ENCODE peak calls at places on chromosomes 2 and 18, in six cellular contexts. T is GM23248, Z is BJ, P is tibial artery, F is IMR-90, Q is fibroblast of pulmonary artery. R is an unnamed sample.

GRCh38 chr2:212073360-212073759 is 465.2 kb downstream of the ERBB4 start:
- DNase-seq in T (no peak), Z (no peak), P (no peak), F (no peak), Q (no peak), R (no peak)

GRCh38 chr2:8252997-8253694 is 428.7 kb upstream of the ID2 start:
- DNase-seq in T (no peak), Z (no peak), P (no peak), F (no peak), Q (no peak), R (no peak)

GRCh38 chr2:66445781-66446177 is 10.9 kb downstream of the MEIS1 start:
- DNase-seq in T (peak), Z (no peak), P (no peak), F (no peak), Q (no peak), R (no peak)

GRCh38 chr2:137942037-137942784 is 22.1 kb upstream of the HNMT start:
- DNase-seq in T (no peak), Z (no peak), P (no peak), F (no peak), Q (no peak), R (no peak)

GRCh38 chr18:78241535-78242306 is 737.9 kb upstream of the SALL3 start:
- DNase-seq in T (no peak), Z (no peak), P (no peak), F (no peak), Q (no peak), R (no peak)

GRCh38 chr2:234739061-234739460 is 212.8 kb upstream of the SH3BP4 start:
- DNase-seq in T (no peak), Z (no peak), P (no peak), F (no peak), Q (no peak), R (no peak)

GRCh38 chr2:101111262-101111838 is 39.8 kb downstream of the TBC1D8 start:
- DNase-seq in T (no peak), Z (no peak), P (no peak), F (no peak), Q (no peak), R (no peak)

GRCh38 chr18:36096955-36097354 is 29.6 kb upstream of the RPRD1A start:
- DNase-seq in T (no peak), Z (no peak), P (no peak), F (no peak), Q (no peak), R (no peak)

GRCh38 chr18:57780318-57781127 is 22.6 kb downstream of the ATP8B1 start:
- DNase-seq in T (peak), Z (no peak), P (no peak), F (peak), Q (peak), R (peak)

GRCh38 chr2:68834737-68835136 is 36.5 kb downstream of the BMP10 start:
- DNase-seq in T (no peak), Z (no peak), P (no peak), F (no peak), Q (no peak), R (no peak)

GRCh38 chr2:109055435-109055834 is 66.4 kb upstream of the EDAR start:
- DNase-seq in T (no peak), Z (no peak), P (no peak), F (no peak), Q (no peak), R (no peak)

GRCh38 chr2:171688129-171688465 is 828 bp downstream of the DYNC1I2 start:
- DNase-seq in T (peak), Z (no peak), P (no peak), F (peak), Q (peak), R (no peak)

GRCh38 chr2:68632026-68632425 is 11.4 kb upstream of the PROKR1 start:
- DNase-seq in T (no peak), Z (no peak), P (no peak), F (no peak), Q (peak), R (no peak)

GRCh38 chr2:7118606-7119503 is 201.6 kb downstream of the RNF144A start:
- DNase-seq in T (peak), Z (no peak), P (no peak), F (peak), Q (peak), R (no peak)

GRCh38 chr18:70047931-70048603 is 100.4 kb upstream of the CD226 start:
- DNase-seq in T (peak), Z (peak), P (no peak), F (peak), Q (peak), R (peak)

GRCh38 chr18:31049189-31049588 is 6.6 kb upstream of the DSC3 start:
- DNase-seq in T (no peak), Z (no peak), P (no peak), F (no peak), Q (peak), R (no peak)

GRCh38 chr2:152175012-152175367 is 573 bp downstream of the STAM2 start:
- DNase-seq in T (peak), Z (no peak), P (no peak), F (no peak), Q (no peak), R (no peak)

GRCh38 chr2:37325625-37326071 is 1.0 kb upstream of the PRKD3 start:
- DNase-seq in T (no peak), Z (no peak), P (peak), F (no peak), Q (no peak), R (no peak)

GRCh38 chr2:86541282-86541681 is 22.0 kb downstream of the CHMP3 start:
- DNase-seq in T (no peak), Z (no peak), P (no peak), F (no peak), Q (peak), R (no peak)

GRCh38 chr18:668263-668662 is 10.8 kb downstream of the TYMS start:
- DNase-seq in T (no peak), Z (no peak), P (no peak), F (no peak), Q (no peak), R (no peak)

GRCh38 chr2:198913394-198914152 is 544.2 kb downstream of the SATB2 start:
- DNase-seq in T (peak), Z (no peak), P (no peak), F (no peak), Q (no peak), R (no peak)

GRCh38 chr2:42942990-42943493 is 150.7 kb upstream of the HAAO start:
- DNase-seq in T (no peak), Z (no peak), P (no peak), F (no peak), Q (no peak), R (no peak)

GRCh38 chr2:14706201-14706600 is 73.7 kb downstream of the LRATD1 start:
- DNase-seq in T (no peak), Z (no peak), P (no peak), F (no peak), Q (no peak), R (no peak)

GRCh38 chr2:15745329-15745728 is 153.7 kb downstream of the DDX1 start:
- DNase-seq in T (no peak), Z (no peak), P (no peak), F (no peak), Q (no peak), R (no peak)

GRCh38 chr2:73217826-73218225 is 3.8 kb downstream of the SMYD5 start:
- DNase-seq in T (no peak), Z (no peak), P (no peak), F (no peak), Q (no peak), R (no peak)

DNA sequence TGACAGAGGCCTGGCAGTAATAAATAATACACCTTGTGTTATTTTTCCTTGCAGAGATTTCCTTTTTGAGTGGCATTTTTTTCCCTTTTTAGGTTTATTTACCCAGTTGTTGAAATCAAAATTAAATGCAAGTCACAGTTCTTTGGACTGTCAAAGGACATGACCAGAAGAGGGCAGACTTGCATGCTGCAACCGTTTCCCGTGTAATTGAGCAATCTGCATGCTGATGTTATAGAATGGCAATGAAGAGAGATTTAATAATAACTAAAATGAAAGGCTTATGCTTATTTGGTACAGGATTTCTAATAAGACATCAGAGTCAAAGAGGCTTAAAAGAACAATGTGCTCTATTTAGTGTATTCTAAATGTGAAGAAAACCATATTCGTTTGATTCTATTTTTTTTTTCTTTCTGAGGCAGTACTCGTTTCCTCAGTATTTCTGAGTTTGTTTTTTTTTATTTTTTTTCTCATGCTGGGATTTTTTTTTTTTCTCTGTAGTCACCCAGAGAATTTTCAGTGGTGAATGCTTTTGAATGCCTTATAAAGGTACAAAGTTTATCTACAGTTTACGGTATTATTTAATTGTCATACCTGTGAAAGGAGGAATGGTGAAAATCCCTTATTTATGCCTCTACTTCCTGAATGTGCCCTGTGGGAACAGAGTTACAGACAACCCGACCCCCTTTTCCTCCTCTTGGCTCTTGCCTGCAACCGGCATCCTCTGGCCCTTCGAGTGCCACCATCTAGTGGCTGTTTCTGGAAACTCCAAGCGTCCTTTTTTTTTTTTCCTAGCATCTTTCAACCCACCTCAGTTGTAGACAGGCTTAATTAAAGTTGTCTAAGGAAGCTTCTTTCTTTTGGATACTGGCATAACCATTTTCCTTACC is 368.5 kb downstream of the LRRTM1 start:
- DNase-seq in T (peak), Z (no peak), P (no peak), F (peak), Q (peak), R (peak)
- H3K4me3 ChIP-seq in T (peak), Z (no peak), P (no peak), F (no peak), Q (no peak), R (no peak)

DNA sequence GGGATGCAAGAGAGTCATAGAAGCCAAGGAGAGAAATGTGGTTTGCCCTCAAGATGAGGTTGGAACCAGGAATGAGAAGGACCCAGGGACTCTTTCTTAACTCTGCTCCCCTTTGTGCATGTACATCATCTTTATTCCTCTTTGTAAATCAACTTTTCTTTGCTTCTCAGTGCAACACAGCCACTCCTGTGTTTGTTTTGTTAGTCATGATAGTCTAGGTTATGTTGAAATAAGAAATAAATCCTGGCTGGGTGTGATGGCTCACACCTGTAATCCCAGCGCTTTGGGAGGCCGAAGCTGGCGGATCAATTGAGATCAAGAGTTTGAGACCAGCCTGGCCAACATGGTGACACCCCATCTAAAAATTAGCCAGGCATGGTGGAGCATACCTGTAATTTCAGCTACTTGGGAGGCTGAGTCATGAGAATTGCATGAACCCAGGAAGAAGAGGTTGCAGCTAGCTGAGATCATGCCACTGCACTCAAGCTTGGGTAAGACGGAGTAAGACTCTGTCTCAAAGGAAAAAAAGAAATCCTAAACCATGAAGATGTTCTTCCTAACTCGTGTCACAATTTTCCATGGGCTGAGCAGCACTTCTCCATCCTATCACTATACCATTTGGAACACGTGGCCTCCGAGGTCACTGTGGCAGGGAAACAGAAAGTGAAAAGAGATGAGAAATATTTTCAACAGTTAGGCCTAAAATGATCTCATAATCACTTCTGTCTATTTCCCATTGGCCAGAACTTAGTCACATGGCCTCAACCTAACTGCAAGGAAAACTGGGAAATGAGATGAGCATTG is 73.0 kb upstream of the TMEM17 start:
- DNase-seq in T (peak), Z (peak), P (no peak), F (peak), Q (peak), R (no peak)
- H3K4me3 ChIP-seq in T (peak), Z (no peak), P (no peak), F (peak), Q (no peak), R (no peak)

GRCh38 chr2:162382283-162382682 is 38.4 kb downstream of the GCA start:
- DNase-seq in T (no peak), Z (no peak), P (no peak), F (no peak), Q (peak), R (no peak)
- H3K4me3 ChIP-seq in T (no peak), Z (no peak), P (no peak), F (no peak), Q (no peak), R (no peak)

DNA sequence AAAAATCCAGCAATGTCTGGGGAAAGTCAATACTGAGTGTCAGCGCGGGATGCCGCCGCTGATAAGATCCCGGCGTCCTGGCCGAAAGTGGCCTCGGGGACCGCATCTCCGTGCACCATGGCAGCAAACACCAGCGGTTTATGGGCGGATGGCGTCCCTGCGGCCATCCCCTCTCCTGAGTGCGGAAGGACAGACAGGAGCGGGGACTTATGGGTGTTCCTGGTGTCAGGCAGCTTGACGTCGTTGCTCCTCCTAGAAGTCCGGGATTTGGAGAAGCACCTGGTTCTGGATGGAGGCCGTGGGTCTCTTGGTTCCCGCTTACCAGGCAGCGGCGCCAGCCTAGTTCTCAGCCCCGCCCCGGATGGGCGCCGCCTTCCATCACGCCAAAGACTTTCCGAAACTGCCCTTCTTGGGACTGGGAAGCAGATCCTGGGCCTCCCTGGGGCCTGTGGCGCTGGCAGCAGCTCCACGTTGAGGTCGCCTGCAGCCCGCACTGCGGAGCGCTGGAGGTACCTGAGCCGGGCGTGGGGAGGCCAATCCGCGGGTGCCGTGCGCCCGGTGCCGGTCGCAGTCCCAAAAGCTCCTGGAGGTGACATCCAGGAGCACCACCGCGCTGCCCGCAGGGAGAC is 119.1 kb downstream of the CCDC74A start:
- DNase-seq in T (peak), Z (no peak), P (no peak), F (no peak), Q (peak), R (no peak)
- H3K4me3 ChIP-seq in T (peak), Z (peak), P (no peak), F (peak), Q (peak), R (peak)

DNA sequence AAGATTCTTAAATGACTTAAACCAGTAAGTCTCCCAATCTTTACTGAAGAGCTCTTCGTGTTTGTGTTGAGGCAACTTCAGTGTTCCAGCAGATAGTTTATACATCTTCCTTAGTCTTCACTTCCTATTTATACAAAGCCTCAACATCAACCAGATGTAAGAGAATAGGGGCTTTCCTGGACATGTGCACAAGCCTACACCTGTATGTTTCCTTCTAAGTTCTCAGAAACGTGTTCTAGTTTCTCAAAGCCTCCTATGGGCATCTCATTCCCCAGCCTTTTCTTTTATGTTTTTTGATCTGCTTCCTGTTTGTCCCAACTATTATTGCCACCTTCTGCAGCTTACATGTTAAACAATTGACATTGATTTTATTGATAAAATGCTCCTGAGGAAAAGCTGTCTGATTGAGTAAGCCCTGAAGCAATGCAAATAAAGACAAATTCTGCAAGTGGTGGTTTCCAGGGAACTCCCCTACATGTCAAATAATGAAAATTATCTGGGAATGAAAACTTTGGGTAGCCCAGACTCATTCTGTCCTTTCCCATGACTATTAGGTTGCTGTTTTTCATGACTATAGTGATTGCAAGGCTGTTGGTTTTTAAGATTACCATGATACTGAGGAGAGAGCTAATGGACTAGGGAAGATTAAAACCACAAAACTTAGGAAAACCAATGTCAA is 663.3 kb upstream of the ACVR2A start:
- DNase-seq in T (no peak), Z (no peak), P (no peak), F (no peak), Q (no peak), R (no peak)
- H3K4me3 ChIP-seq in T (no peak), Z (no peak), P (no peak), F (no peak), Q (no peak), R (no peak)

GRCh38 chr2:38892819-38893218 is 3.1 kb downstream of the ARHGEF33 start:
- DNase-seq in T (peak), Z (no peak), P (no peak), F (peak), Q (no peak), R (no peak)
- H3K4me3 ChIP-seq in T (no peak), Z (no peak), P (no peak), F (no peak), Q (no peak), R (no peak)

GRCh38 chr2:12194936-12195335 is 448.5 kb downstream of the LPIN1 start:
- DNase-seq in T (no peak), Z (no peak), P (no peak), F (no peak), Q (no peak), R (no peak)
- H3K4me3 ChIP-seq in T (no peak), Z (no peak), P (no peak), F (no peak), Q (no peak), R (no peak)

GRCh38 chr2:162379719-162380580 is 36.0 kb downstream of the GCA start:
- DNase-seq in T (no peak), Z (no peak), P (no peak), F (no peak), Q (peak), R (no peak)
- H3K4me3 ChIP-seq in T (no peak), Z (no peak), P (no peak), F (no peak), Q (peak), R (no peak)

DNA sequence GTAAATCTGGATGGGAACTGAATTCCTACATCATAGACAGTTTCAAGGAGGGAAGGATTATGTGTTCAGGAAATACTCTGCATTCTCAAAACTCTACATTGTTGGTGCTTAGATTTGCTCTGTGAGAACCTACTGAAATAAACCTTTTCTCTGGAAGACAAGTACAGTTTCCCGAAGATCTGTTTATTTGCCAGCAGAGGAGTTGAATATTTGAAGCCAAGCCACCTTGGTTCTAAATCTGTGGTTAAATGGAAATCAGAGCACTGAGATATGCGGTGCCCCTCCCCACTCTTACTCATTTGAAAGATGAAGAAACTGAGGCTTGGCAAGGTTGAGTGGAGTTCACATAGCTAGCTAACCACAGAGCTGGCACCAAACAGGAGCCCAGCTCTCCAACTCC is 146.3 kb upstream of the CTAGE1 start:
- DNase-seq in T (peak), Z (no peak), P (no peak), F (peak), Q (peak), R (no peak)
- H3K4me3 ChIP-seq in T (no peak), Z (no peak), P (no peak), F (no peak), Q (no peak), R (no peak)

GRCh38 chr2:142140434-142140845 is 9.6 kb upstream of the LRP1B start:
- DNase-seq in T (peak), Z (no peak), P (no peak), F (peak), Q (peak), R (no peak)
- H3K4me3 ChIP-seq in T (no peak), Z (no peak), P (no peak), F (no peak), Q (no peak), R (no peak)

R was measured in HFF-Myc.